ENCODE peak calls at places on chromosomes 3 and 15, in ten cellular contexts. K is upper lobe of right lung; Q is heart left ventricle; O is pancreas; F is body of pancreas; I is DND-41; Y is GM23338; U is CD8-positive, alpha-beta T cell; A is MM.1S; X is hepatocyte. P is an unnamed sample.

GRCh38 chr3:37249717-37250116 is 75.3 kb upstream of the LRRFIP2 start:
- DNase-seq in K (no peak), Q (no peak), O (no peak), F (no peak), I (no peak), Y (no peak), U (no peak), A (no peak), X (no peak), P (no peak)

GRCh38 chr3:120693439-120694172 is 11.6 kb upstream of the HGD start:
- DNase-seq in K (no peak), Q (no peak), O (no peak), F (no peak), I (no peak), Y (no peak), U (no peak), A (no peak), X (peak; percentile 40), P (no peak)

GRCh38 chr3:129016366-129016724 is 15.2 kb downstream of the EFCC1 start:
- DNase-seq in K (no peak), Q (no peak), O (no peak), F (peak; percentile 36), I (peak; percentile 72), Y (no peak), U (peak; percentile 48), A (peak; percentile 59), X (peak; percentile 44), P (peak; percentile 47)

GRCh38 chr3:142595581-142595950 is 627 bp upstream of the PLS1 start:
- DNase-seq in K (no peak), Q (no peak), O (no peak), F (peak; percentile 45), I (no peak), Y (no peak), U (no peak), A (no peak), X (peak; percentile 67), P (peak; percentile 9)

GRCh38 chr15:31330836-31331235 is 4.2 kb downstream of the KLF13 start:
- DNase-seq in K (peak; percentile 77), Q (peak; percentile 76), O (peak; percentile 63), F (peak; percentile 63), I (no peak), Y (no peak), U (no peak), A (no peak), X (no peak), P (no peak)

GRCh38 chr3:180646187-180646790 is 33.0 kb downstream of the CCDC39 start:
- DNase-seq in K (no peak), Q (no peak), O (no peak), F (no peak), I (no peak), Y (peak; percentile 39), U (no peak), A (peak; percentile 24), X (no peak), P (no peak)

GRCh38 chr15:89307046-89307587 is 27.5 kb downstream of the POLG start:
- DNase-seq in K (no peak), Q (no peak), O (no peak), F (no peak), I (no peak), Y (no peak), U (no peak), A (no peak), X (no peak), P (no peak)

GRCh38 chr15:92142242-92143232 is 251.1 kb upstream of the ST8SIA2 start:
- DNase-seq in K (no peak), Q (peak; percentile 66), O (no peak), F (no peak), I (no peak), Y (no peak), U (no peak), A (no peak), X (no peak), P (no peak)

GRCh38 chr15:40618906-40619305 is 24.9 kb downstream of the KNL1 start:
- DNase-seq in K (no peak), Q (no peak), O (no peak), F (no peak), I (no peak), Y (no peak), U (no peak), A (no peak), X (no peak), P (no peak)

DNA sequence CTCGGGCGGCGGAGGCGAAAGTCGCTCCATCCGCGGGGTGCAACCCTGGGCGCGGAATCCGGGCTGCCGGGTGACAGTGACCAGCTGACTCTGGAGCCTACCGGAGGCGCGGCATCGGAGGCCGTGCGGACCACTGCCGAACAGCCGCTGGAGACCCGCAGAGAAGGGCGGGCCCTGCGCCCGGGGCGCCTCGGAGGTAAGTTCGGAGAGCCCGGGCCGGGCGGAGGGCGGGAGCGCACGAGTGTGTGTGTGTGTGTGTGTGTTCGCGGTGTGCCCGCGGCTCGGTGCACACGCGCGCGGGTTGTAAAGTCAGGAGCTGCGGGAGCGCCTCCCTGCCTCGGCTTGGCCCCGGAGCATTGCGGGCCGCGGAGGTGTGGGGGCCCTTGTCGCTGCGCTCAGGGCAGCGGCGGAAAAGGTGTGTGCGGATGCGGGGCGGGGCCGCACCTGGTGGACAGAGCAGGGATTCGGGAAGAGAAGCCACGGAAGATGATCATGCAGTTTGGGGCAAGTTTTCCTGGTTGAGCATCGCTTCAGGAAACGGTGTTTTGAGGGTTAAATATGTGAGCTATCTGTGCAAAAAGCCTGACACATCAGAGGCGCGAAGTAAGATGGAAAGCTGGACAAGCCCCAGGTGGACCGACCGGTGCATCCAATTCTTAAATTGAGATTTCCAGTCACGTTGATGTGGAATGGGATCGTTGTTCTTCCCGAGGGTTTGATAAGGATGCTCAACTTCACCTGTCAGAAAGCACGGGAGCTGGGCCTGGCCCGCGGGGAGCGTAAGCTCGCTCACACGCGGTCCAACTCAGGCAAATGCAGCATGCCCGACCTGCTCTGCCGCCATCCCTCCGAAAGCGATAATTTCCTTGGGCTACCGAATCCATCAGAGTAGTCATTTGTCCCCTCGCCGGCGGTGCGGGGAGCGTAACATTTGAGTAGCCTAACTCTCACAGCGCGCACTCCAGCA is 492 bp downstream of the MINAR1 start:
- DNase-seq in K (no peak), Q (no peak), O (peak; percentile 73), F (peak; percentile 13), I (no peak), Y (peak; percentile 75), U (no peak), A (no peak), X (peak; percentile 20), P (no peak)
- TF ChIP-seq CTCF in K (no peak), Q (no peak), O (no peak), F (no peak), I (no peak), Y (no peak), U (no peak), A (no peak), X (no peak), P (no peak)

DNA sequence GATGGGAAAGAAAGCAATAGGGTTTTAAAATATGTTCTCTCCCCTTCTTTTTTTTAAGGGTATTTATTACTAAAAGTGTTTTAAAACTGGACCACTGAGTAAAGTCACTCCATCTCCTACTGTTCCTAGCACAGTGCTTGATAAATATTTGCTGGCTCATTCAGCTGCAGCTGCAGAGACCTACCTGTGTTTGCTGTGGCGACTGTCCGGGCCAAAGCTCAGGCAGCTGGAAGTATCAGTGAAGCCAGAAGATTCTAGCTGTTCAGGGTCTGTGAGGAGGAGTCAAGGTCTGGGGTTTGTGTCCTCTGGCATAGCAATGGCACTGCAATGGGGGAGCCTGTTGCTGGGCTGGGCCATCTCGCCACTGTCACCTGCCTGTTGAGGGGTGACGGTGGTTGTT is 109.9 kb downstream of the RPLP1 start:
- DNase-seq in K (no peak), Q (no peak), O (no peak), F (peak; percentile 62), I (no peak), Y (no peak), U (no peak), A (no peak), X (peak; percentile 39), P (no peak)
- H3K4me3 ChIP-seq in K (no peak overlapping the region), Q (no peak overlapping the region), O (no peak overlapping the region), F (no peak overlapping the region), I (no peak overlapping the region), Y (no peak overlapping the region), U (no peak overlapping the region), A (no peak overlapping the region), X (no peak overlapping the region), P (no peak overlapping the region)

DNA sequence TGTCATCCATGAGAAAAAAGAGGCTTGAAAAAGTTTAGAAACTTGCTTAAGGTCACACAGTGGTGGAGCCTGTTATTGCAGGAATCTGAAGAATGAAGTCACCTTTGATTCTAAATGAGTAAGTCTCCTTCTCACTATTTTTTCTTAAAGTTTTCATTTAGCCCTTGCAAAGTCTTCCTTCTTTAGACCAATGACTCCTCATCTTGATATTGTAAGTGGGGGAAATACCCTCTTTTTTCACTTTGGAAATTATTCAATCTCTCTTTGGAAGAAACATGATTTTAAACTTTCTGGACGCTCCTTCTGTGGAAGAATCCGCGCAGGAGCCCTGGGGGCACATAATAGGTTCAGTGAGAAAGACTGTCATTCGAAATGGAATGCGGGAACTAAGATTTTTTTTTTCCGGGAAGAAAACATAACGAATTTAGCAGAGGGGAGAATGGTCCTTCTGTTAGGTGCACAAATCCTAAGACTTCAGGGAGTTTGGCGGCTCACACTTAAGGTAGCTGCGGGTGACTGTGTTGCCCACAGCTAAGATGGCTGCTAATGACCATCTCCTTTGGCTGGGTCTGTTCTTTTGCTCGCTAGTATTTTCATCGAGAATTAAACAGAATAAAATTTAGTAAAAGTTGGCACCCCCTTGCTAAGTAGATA is 614 bp upstream of the SLMAP start:
- DNase-seq in K (no peak), Q (peak; percentile 58), O (no peak), F (peak; percentile 71), I (no peak), Y (peak; percentile 85), U (no peak), A (peak; percentile 60), X (peak; percentile 71), P (peak; percentile 68)
- TF ChIP-seq CTCF in K (peak; percentile 22), Q (no peak), O (no peak), F (peak; percentile 48), I (peak; percentile 40), Y (no peak), U (peak; percentile 45), A (peak; percentile 13), X (peak; percentile 28), P (peak; percentile 12)

GRCh38 chr3:123881771-123882170 is 2.4 kb downstream of the MYLK start:
- DNase-seq in K (no peak), Q (no peak), O (no peak), F (no peak), I (no peak), Y (peak; percentile 61), U (no peak), A (no peak), X (no peak), P (no peak)

GRCh38 chr3:123883656-123884257 is 375 bp downstream of the MYLK start:
- DNase-seq in K (no peak), Q (peak; percentile 23), O (peak; percentile 61), F (peak; percentile 28), I (no peak), Y (peak; percentile 69), U (no peak), A (no peak), X (peak; percentile 20), P (no peak)

GRCh38 chr3:123884993-123885392 is 861 bp upstream of the MYLK start:
- DNase-seq in K (no peak), Q (no peak), O (no peak), F (no peak), I (no peak), Y (no peak), U (no peak), A (no peak), X (no peak), P (no peak)

GRCh38 chr3:123884258-123884831 is at the start of gene MYLK:
- DNase-seq in K (peak; percentile 88), Q (peak; percentile 80), O (peak; percentile 83), F (peak; percentile 88), I (no peak), Y (peak; percentile 98), U (no peak), A (peak; percentile 86), X (peak; percentile 83), P (peak; percentile 72)

GRCh38 chr3:123883111-123883510 is 1.0 kb downstream of the MYLK start:
- DNase-seq in K (no peak), Q (no peak), O (no peak), F (peak; percentile 10), I (no peak), Y (no peak), U (no peak), A (no peak), X (no peak), P (no peak)
- H3K4me3 ChIP-seq in K (peak overlapping the region; percentile 53), Q (no peak overlapping the region), O (no peak overlapping the region), F (no peak overlapping the region), I (no peak overlapping the region), Y (peak overlapping the region; percentile 94), U (no peak overlapping the region), A (no peak overlapping the region), X (no peak overlapping the region), P (no peak overlapping the region)

P was measured in GM12865.